ENCODE peak calls at places on chromosome 3, in five cellular contexts. Q, N, P, D and O are unnamed samples.

GRCh38 chr3:125433611-125434041 is 58.5 kb upstream of the ZNF148 start:
- DNase-seq in P (peak; percentile 19), Q (no peak), N (no peak), D (no peak), O (no peak)

GRCh38 chr3:54578417-54578816 is 349.4 kb downstream of the LRTM1 start:
- DNase-seq in N (no peak), P (no peak), D (no peak), Q (no peak), O (no peak)

GRCh38 chr3:184359610-184360009 is 1.8 kb downstream of the CLCN2 start:
- DNase-seq in N (no peak), Q (no peak), P (no peak), D (no peak), O (peak; percentile 43)

GRCh38 chr3:45693941-45694521 is 4.8 kb downstream of the SACM1L start:
- DNase-seq in D (no peak), N (no peak), P (no peak), Q (no peak), O (no peak)

GRCh38 chr3:197408177-197408957 is 110.0 kb upstream of the DLG1 start:
- DNase-seq in Q (no peak), N (no peak), P (no peak), D (peak; percentile 16), O (no peak)

GRCh38 chr3:5428607-5429516 is 241.4 kb downstream of the EDEM1 start:
- DNase-seq in D (no peak), N (peak; percentile 77), Q (no peak), P (peak; percentile 92), O (no peak)

GRCh38 chr3:57756528-57757401 is 656 bp downstream of the SLMAP start:
- DNase-seq in Q (peak; percentile 38), D (peak; percentile 40), P (peak; percentile 57), N (no peak), O (peak; percentile 62)

GRCh38 chr3:61371123-61371522 is 119.9 kb upstream of the FHIT start:
- DNase-seq in N (no peak), P (peak; percentile 27), D (peak; percentile 10), Q (peak; percentile 12), O (peak; percentile 56)

GRCh38 chr3:148280623-148281242 is 417.0 kb upstream of the AGTR1 start:
- DNase-seq in P (no peak), D (no peak), N (no peak), Q (no peak), O (peak; percentile 21)

GRCh38 chr3:102181202-102181920 is 253.5 kb upstream of the ZPLD1 start:
- DNase-seq in Q (peak; percentile 75), D (no peak), N (no peak), P (no peak), O (peak; percentile 24)

GRCh38 chr3:97952872-97953271 is 19.4 kb downstream of the RIOX2 start:
- DNase-seq in P (no peak), Q (no peak), N (no peak), D (no peak), O (no peak)

GRCh38 chr3:9721015-9721697 is 10.4 kb upstream of the BRPF1 start:
- DNase-seq in N (no peak), P (no peak), Q (no peak), D (no peak), O (no peak)

GRCh38 chr3:126664591-126665214 is 9.8 kb upstream of the TXNRD3 start:
- DNase-seq in N (no peak), P (peak; percentile 9), D (peak; percentile 12), Q (peak; percentile 10), O (peak; percentile 48)

GRCh38 chr3:53229171-53229570 is 26.7 kb downstream of the TKT start:
- DNase-seq in Q (no peak), N (no peak), P (peak; percentile 8), D (no peak), O (no peak)

GRCh38 chr3:191356586-191357439 is 26.5 kb upstream of the UTS2B start:
- DNase-seq in D (no peak), P (no peak), N (no peak), Q (peak; percentile 17), O (peak; percentile 29)

GRCh38 chr3:196813903-196814302 is 53.8 kb upstream of the SENP5 start:
- DNase-seq in N (no peak), D (no peak), P (no peak), Q (no peak), O (no peak)

GRCh38 chr3:150545419-150546225 is 674 bp downstream of the SERP1 start:
- DNase-seq in Q (peak; percentile 19), N (no peak), D (peak; percentile 7), P (no peak), O (peak; percentile 43)

GRCh38 chr3:22236490-22237271 is 485.7 kb upstream of the ZNF385D start:
- DNase-seq in P (no peak), D (no peak), N (no peak), Q (peak; percentile 4), O (no peak)

GRCh38 chr3:168517514-168518071 is 421.9 kb upstream of the GOLIM4 start:
- DNase-seq in P (no peak), D (peak; percentile 57), Q (no peak), N (peak; percentile 41), O (no peak)

GRCh38 chr3:183306798-183307671 is 54.0 kb downstream of the B3GNT5 start:
- DNase-seq in P (peak; percentile 47), N (peak; percentile 21), Q (peak; percentile 50), D (no peak), O (no peak)

DNA sequence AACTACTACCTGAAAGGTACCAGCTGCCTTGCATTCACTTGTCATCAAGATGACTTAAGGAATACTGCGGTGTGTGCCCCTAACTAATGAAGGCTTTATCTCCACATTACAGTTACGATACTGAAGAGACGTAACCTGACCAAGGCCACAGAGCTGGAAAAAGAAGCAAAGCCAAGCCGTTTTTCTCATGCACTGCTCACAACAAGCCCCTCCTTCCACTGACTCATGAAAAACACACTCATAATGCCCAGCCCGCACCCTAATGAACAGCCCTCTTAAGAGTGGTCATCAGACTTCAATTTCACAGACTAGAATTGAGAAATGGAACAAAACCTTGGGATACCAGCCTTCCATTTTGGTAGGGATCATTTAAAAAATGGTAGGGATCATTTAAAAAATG is 11.6 kb downstream of the PSMD6 start:
- DNase-seq in Q (no peak), P (no peak), D (no peak), N (no peak), O (no peak)
- TF ChIP-seq JUNB in Q (no peak), P (no peak), D (no peak), N (no peak), O (no peak)

DNA sequence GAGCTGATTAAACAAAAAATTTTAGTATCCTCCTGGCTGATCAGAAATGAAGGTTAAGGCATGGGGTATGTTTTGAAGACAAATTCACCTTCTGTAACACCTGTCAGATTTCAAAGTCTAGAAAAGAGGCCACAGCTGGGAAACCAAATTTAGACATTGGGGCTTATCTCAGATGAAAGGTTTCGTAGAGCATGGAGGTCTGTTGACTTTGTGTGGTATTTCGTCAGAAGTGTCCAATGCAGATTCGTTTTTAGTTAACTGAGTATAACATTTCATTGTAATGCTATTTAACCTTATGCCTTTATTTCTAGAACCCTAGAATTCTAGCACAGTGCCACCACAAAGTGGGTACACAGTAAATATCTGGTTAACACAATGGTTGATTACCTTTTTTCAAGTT is 61.7 kb downstream of the FNDC3B start:
- DNase-seq in N (peak; percentile 67), P (no peak), Q (no peak), D (peak; percentile 81), O (no peak)
- TF ChIP-seq JUNB in N (peak; percentile 20), P (no peak), Q (no peak), D (no peak), O (no peak)

GRCh38 chr3:171417813-171418212 is 42.4 kb downstream of the TNIK start:
- DNase-seq in N (no peak), Q (no peak), P (no peak), D (peak; percentile 2), O (no peak)
- TF ChIP-seq JUNB in N (no peak), Q (no peak), P (no peak), D (no peak), O (no peak)

GRCh38 chr3:108849075-108849474 is 26.5 kb downstream of the TRAT1 start:
- DNase-seq in D (no peak), Q (no peak), N (no peak), P (no peak), O (no peak)
- TF ChIP-seq JUNB in D (no peak), Q (no peak), N (no peak), P (no peak), O (no peak)

DNA sequence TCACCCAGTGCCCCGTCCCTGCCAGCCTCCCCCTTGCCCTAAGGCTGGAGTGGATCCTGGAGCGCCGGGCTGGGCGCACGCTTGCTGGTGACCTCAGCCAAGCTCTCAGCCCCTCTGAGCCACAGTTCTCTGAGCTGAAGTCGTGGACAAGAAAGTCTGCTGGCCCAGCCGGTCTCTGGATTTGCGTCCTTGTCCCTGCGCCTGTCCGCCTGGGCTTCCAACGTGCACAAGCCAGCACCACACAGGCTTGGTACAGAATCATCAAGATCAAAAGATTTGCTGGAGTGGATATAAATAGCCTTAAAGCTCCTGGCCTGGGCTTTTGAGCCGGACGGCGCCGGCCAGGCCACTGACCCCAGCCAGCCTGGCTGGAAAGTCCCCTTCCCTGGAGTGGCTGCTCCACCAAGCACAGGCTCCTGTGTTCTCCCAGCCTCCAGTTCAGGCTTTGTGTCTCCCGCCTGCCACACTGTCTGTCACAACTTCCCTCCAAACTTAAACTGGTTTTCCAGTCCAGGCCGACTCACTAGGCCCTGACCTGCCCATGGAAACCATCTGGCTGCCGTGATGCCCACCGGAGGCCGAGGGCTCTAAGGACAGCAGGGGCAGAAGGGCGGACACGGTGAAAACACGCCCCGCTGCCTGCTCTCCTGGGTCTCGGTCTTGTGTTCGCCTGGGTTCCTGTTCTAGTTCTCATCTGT is 156.2 kb downstream of the NUP210 start:
- DNase-seq in P (no peak), D (peak; percentile 91), Q (no peak), N (no peak), O (no peak)
- TF ChIP-seq JUNB in P (no peak), D (no peak), Q (no peak), N (no peak), O (no peak)